ENCODE peak calls at places on chromosomes 13 and 19, in nine cellular contexts. F is fibroblast of the aortic adventitia; O is AG04449; P is right cardiac atrium; A is Daoy; B is SHP77; H is suprapubic skin; N is CD4-positive, alpha-beta T cell; T is stimulated activated CD4-positive, alpha-beta T cell treated with anti-CD3 and anti-CD28 coated beads, TNF-alpha, amount 100 ng/mL, for 1 hour. Z is an unnamed sample.

GRCh38 chr19:36604656-36605100 is 435 bp upstream of the ZNF382 start:
- DNase-seq in N (peak), A (peak), F (peak), H (peak), B (no peak), O (no peak), P (peak), T (peak), Z (peak)

GRCh38 chr19:35316560-35316959 is 12.4 kb upstream of the CD22 start:
- DNase-seq in H (no peak), A (no peak), F (no peak), N (no peak), T (no peak), P (no peak), B (no peak), O (no peak), Z (no peak)

GRCh38 chr13:46614582-46614981 is 61.6 kb downstream of the LRCH1 start:
- DNase-seq in N (no peak), A (no peak), H (no peak), O (no peak), T (no peak), P (no peak), B (no peak), F (peak), Z (no peak)

GRCh38 chr13:80341771-80342271 is 895 bp upstream of the SPRY2 start:
- DNase-seq in O (no peak), T (no peak), N (no peak), A (peak), P (peak), F (peak), B (peak), H (no peak), Z (peak)

GRCh38 chr19:43675269-43675879 is 5.4 kb upstream of the PLAUR start:
- DNase-seq in A (peak), H (peak), N (no peak), F (peak), T (no peak), O (no peak), B (no peak), P (no peak), Z (peak)

GRCh38 chr19:56144396-56144795 is 3.3 kb downstream of the ZNF444 start:
- DNase-seq in O (no peak), F (no peak), A (peak), P (no peak), H (no peak), B (no peak), N (no peak), T (no peak), Z (no peak)

GRCh38 chr19:4186087-4186993 is 3.9 kb downstream of the ANKRD24 start:
- DNase-seq in O (no peak), N (peak), A (peak), T (peak), H (no peak), B (peak), F (peak), P (peak), Z (peak)

GRCh38 chr19:46634045-46634655 is 1.9 kb downstream of the GNG8 start:
- DNase-seq in P (peak), T (peak), N (peak), F (peak), A (peak), H (peak), O (no peak), B (no peak), Z (peak)

GRCh38 chr19:45250216-45250831 is 747 bp upstream of the MARK4 start:
- DNase-seq in H (no peak), A (no peak), O (no peak), N (no peak), B (no peak), T (no peak), F (no peak), P (no peak), Z (no peak)

GRCh38 chr19:55777528-55777927 is 8.6 kb downstream of the RFPL4AL1 start:
- DNase-seq in O (no peak), F (no peak), P (no peak), H (no peak), T (peak), B (peak), N (no peak), A (peak), Z (no peak)